ENCODE peak calls at places on chromosomes 3 and 15, in eight cellular contexts. One of them, this sample, is unnamed.

GRCh38 chr3:52121813-52122212 is 32.4 kb downstream of the POC1A start:
- DNase-seq in Peyer's patch: no peak
- DNase-seq in BJ: no peak
- DNase-seq in GM12865: peak; percentile 22
- DNase-seq in transverse colon: no peak
- DNase-seq in cardiac fibroblast: no peak
- DNase-seq in colonic mucosa: no peak
- DNase-seq in fibroblast of mammary gland: no peak
- DNase-seq in this sample: no peak

GRCh38 chr3:68876112-68876713 is 56.1 kb downstream of the TAFA4 start:
- DNase-seq in Peyer's patch: peak; percentile 62
- DNase-seq in cardiac fibroblast: peak; percentile 82
- DNase-seq in transverse colon: no peak
- DNase-seq in BJ: peak; percentile 15
- DNase-seq in fibroblast of mammary gland: peak; percentile 76
- DNase-seq in colonic mucosa: peak; percentile 27
- DNase-seq in GM12865: peak; percentile 74
- DNase-seq in this sample: peak; percentile 61

GRCh38 chr15:86743283-86743903 is 663.7 kb downstream of the AGBL1 start:
- DNase-seq in transverse colon: peak; percentile 64
- DNase-seq in colonic mucosa: peak; percentile 65
- DNase-seq in Peyer's patch: peak; percentile 74
- DNase-seq in GM12865: peak; percentile 42
- DNase-seq in BJ: no peak
- DNase-seq in fibroblast of mammary gland: peak; percentile 0
- DNase-seq in cardiac fibroblast: no peak
- DNase-seq in this sample: no peak

GRCh38 chr3:37074178-37074577 is 80.9 kb downstream of the MLH1 start:
- DNase-seq in BJ: no peak
- DNase-seq in Peyer's patch: no peak
- DNase-seq in fibroblast of mammary gland: peak; percentile 73
- DNase-seq in GM12865: no peak
- DNase-seq in colonic mucosa: no peak
- DNase-seq in cardiac fibroblast: peak; percentile 67
- DNase-seq in transverse colon: no peak
- DNase-seq in this sample: peak; percentile 10

GRCh38 chr3:188553569-188553968 is 399.6 kb downstream of the LPP start:
- DNase-seq in Peyer's patch: no peak
- DNase-seq in colonic mucosa: no peak
- DNase-seq in transverse colon: no peak
- DNase-seq in fibroblast of mammary gland: peak; percentile 45
- DNase-seq in cardiac fibroblast: no peak
- DNase-seq in BJ: no peak
- DNase-seq in GM12865: no peak
- DNase-seq in this sample: no peak

GRCh38 chr3:194259982-194260856 is 90.9 kb downstream of the CPN2 start:
- DNase-seq in GM12865: no peak
- DNase-seq in Peyer's patch: no peak
- DNase-seq in BJ: no peak
- DNase-seq in transverse colon: no peak
- DNase-seq in cardiac fibroblast: peak; percentile 75
- DNase-seq in fibroblast of mammary gland: peak; percentile 90
- DNase-seq in colonic mucosa: peak; percentile 14
- DNase-seq in this sample: no peak

GRCh38 chr3:124986153-124987143 is 51.9 kb upstream of the MUC13 start:
- DNase-seq in Peyer's patch: peak; percentile 73
- DNase-seq in cardiac fibroblast: peak; percentile 70
- DNase-seq in GM12865: no peak
- DNase-seq in colonic mucosa: peak; percentile 70
- DNase-seq in transverse colon: peak; percentile 60
- DNase-seq in fibroblast of mammary gland: peak; percentile 95
- DNase-seq in BJ: peak; percentile 88
- DNase-seq in this sample: peak; percentile 69

GRCh38 chr3:66722675-66723074 is 221.9 kb upstream of the LRIG1 start:
- DNase-seq in fibroblast of mammary gland: peak; percentile 86
- DNase-seq in BJ: peak; percentile 62
- DNase-seq in colonic mucosa: peak; percentile 30
- DNase-seq in Peyer's patch: peak; percentile 60
- DNase-seq in GM12865: no peak
- DNase-seq in cardiac fibroblast: peak; percentile 60
- DNase-seq in transverse colon: peak; percentile 39
- DNase-seq in this sample: peak; percentile 67

GRCh38 chr3:153970047-153970446 is 151.1 kb upstream of the ARHGEF26 start:
- DNase-seq in cardiac fibroblast: no peak
- DNase-seq in GM12865: peak; percentile 59
- DNase-seq in Peyer's patch: no peak
- DNase-seq in fibroblast of mammary gland: peak; percentile 8
- DNase-seq in BJ: no peak
- DNase-seq in transverse colon: no peak
- DNase-seq in colonic mucosa: no peak
- DNase-seq in this sample: no peak

GRCh38 chr15:53434174-53434678 is 325.2 kb downstream of the WDR72 start:
- DNase-seq in fibroblast of mammary gland: no peak
- DNase-seq in transverse colon: no peak
- DNase-seq in colonic mucosa: no peak
- DNase-seq in BJ: no peak
- DNase-seq in Peyer's patch: no peak
- DNase-seq in GM12865: no peak
- DNase-seq in cardiac fibroblast: no peak
- DNase-seq in this sample: no peak

GRCh38 chr3:102225407-102226132 is 209.2 kb upstream of the ZPLD1 start:
- DNase-seq in cardiac fibroblast: peak; percentile 89
- DNase-seq in colonic mucosa: no peak
- DNase-seq in GM12865: peak; percentile 68
- DNase-seq in Peyer's patch: no peak
- DNase-seq in fibroblast of mammary gland: peak; percentile 83
- DNase-seq in BJ: peak; percentile 24
- DNase-seq in transverse colon: no peak
- DNase-seq in this sample: peak; percentile 53

GRCh38 chr3:135887220-135887619 is 78.3 kb upstream of the PPP2R3A start:
- DNase-seq in GM12865: no peak
- DNase-seq in fibroblast of mammary gland: peak; percentile 95
- DNase-seq in colonic mucosa: no peak
- DNase-seq in BJ: no peak
- DNase-seq in cardiac fibroblast: no peak
- DNase-seq in transverse colon: no peak
- DNase-seq in Peyer's patch: no peak
- DNase-seq in this sample: peak; percentile 48

GRCh38 chr3:63450023-63450422 is 171.9 kb downstream of the SYNPR start:
- DNase-seq in fibroblast of mammary gland: peak; percentile 11
- DNase-seq in colonic mucosa: no peak
- DNase-seq in Peyer's patch: peak; percentile 50
- DNase-seq in cardiac fibroblast: no peak
- DNase-seq in BJ: no peak
- DNase-seq in GM12865: no peak
- DNase-seq in transverse colon: no peak
- DNase-seq in this sample: no peak

GRCh38 chr3:165185707-165186327 is 10.4 kb downstream of the SLITRK3 start:
- DNase-seq in fibroblast of mammary gland: peak; percentile 62
- DNase-seq in BJ: no peak
- DNase-seq in colonic mucosa: peak; percentile 72
- DNase-seq in Peyer's patch: peak; percentile 67
- DNase-seq in cardiac fibroblast: peak; percentile 74
- DNase-seq in GM12865: peak; percentile 65
- DNase-seq in transverse colon: peak; percentile 63
- DNase-seq in this sample: peak; percentile 16

GRCh38 chr3:161531930-161532329 is 35.3 kb downstream of the OTOL1 start:
- DNase-seq in Peyer's patch: no peak
- DNase-seq in fibroblast of mammary gland: no peak
- DNase-seq in colonic mucosa: no peak
- DNase-seq in BJ: no peak
- DNase-seq in transverse colon: no peak
- DNase-seq in cardiac fibroblast: no peak
- DNase-seq in GM12865: no peak
- DNase-seq in this sample: no peak

GRCh38 chr3:71690222-71690821 is 34.9 kb downstream of the EIF4E3 start:
- DNase-seq in colonic mucosa: no peak
- DNase-seq in Peyer's patch: no peak
- DNase-seq in cardiac fibroblast: peak; percentile 90
- DNase-seq in transverse colon: no peak
- DNase-seq in GM12865: no peak
- DNase-seq in fibroblast of mammary gland: peak; percentile 90
- DNase-seq in BJ: no peak
- DNase-seq in this sample: no peak

GRCh38 chr3:151918253-151919029 is 45.0 kb downstream of the SUCNR1 start:
- DNase-seq in colonic mucosa: no peak
- DNase-seq in BJ: no peak
- DNase-seq in fibroblast of mammary gland: peak; percentile 73
- DNase-seq in cardiac fibroblast: peak; percentile 86
- DNase-seq in Peyer's patch: no peak
- DNase-seq in transverse colon: no peak
- DNase-seq in GM12865: peak; percentile 56
- DNase-seq in this sample: no peak

GRCh38 chr15:40354408-40355171 is 3.4 kb upstream of the DISP2 start:
- DNase-seq in fibroblast of mammary gland: peak; percentile 36
- DNase-seq in GM12865: no peak
- DNase-seq in BJ: no peak
- DNase-seq in Peyer's patch: no peak
- DNase-seq in colonic mucosa: no peak
- DNase-seq in transverse colon: peak; percentile 11
- DNase-seq in cardiac fibroblast: peak; percentile 85
- DNase-seq in this sample: no peak

GRCh38 chr3:190862209-190863118 is at the start of gene GMNC:
- DNase-seq in colonic mucosa: peak; percentile 82
- DNase-seq in BJ: no peak
- DNase-seq in Peyer's patch: peak; percentile 85
- DNase-seq in GM12865: peak; percentile 45
- DNase-seq in cardiac fibroblast: peak; percentile 61
- DNase-seq in transverse colon: peak; percentile 77
- DNase-seq in fibroblast of mammary gland: peak; percentile 76
- DNase-seq in this sample: peak; percentile 7

GRCh38 chr15:25062551-25063430 is 108.0 kb downstream of the SNRPN start:
- DNase-seq in cardiac fibroblast: no peak
- DNase-seq in Peyer's patch: peak; percentile 31
- DNase-seq in transverse colon: no peak
- DNase-seq in BJ: no peak
- DNase-seq in fibroblast of mammary gland: no peak
- DNase-seq in colonic mucosa: no peak
- DNase-seq in GM12865: no peak
- DNase-seq in this sample: no peak

GRCh38 chr15:51576911-51577500 is 45.6 kb downstream of the DMXL2 start:
- DNase-seq in Peyer's patch: no peak
- DNase-seq in fibroblast of mammary gland: peak; percentile 74
- DNase-seq in GM12865: no peak
- DNase-seq in colonic mucosa: no peak
- DNase-seq in cardiac fibroblast: peak; percentile 89
- DNase-seq in BJ: peak; percentile 28
- DNase-seq in transverse colon: no peak
- DNase-seq in this sample: no peak

GRCh38 chr3:10515884-10516495 is 10.6 kb upstream of the ATP2B2 start:
- DNase-seq in transverse colon: no peak
- DNase-seq in BJ: no peak
- DNase-seq in Peyer's patch: peak; percentile 29
- DNase-seq in colonic mucosa: no peak
- DNase-seq in fibroblast of mammary gland: no peak
- DNase-seq in GM12865: peak; percentile 8
- DNase-seq in cardiac fibroblast: no peak
- DNase-seq in this sample: no peak

GRCh38 chr3:62365311-62366092 is 7.8 kb downstream of the FEZF2 start:
- DNase-seq in GM12865: no peak
- DNase-seq in colonic mucosa: no peak
- DNase-seq in transverse colon: no peak
- DNase-seq in BJ: no peak
- DNase-seq in fibroblast of mammary gland: no peak
- DNase-seq in Peyer's patch: no peak
- DNase-seq in cardiac fibroblast: no peak
- DNase-seq in this sample: no peak

GRCh38 chr3:185552358-185552877 is at the start of gene LIPH:
- DNase-seq in GM12865: peak; percentile 91
- DNase-seq in Peyer's patch: peak; percentile 76
- DNase-seq in BJ: no peak
- DNase-seq in fibroblast of mammary gland: peak; percentile 49
- DNase-seq in transverse colon: peak; percentile 82
- DNase-seq in cardiac fibroblast: peak; percentile 32
- DNase-seq in colonic mucosa: peak; percentile 78
- DNase-seq in this sample: peak; percentile 15

GRCh38 chr3:197749315-197749600 is 425 bp upstream of the FYTTD1 start:
- DNase-seq in cardiac fibroblast: peak; percentile 49
- DNase-seq in BJ: no peak
- DNase-seq in GM12865: peak; percentile 73
- DNase-seq in fibroblast of mammary gland: peak; percentile 68
- DNase-seq in transverse colon: peak; percentile 63
- DNase-seq in Peyer's patch: peak; percentile 82
- DNase-seq in colonic mucosa: peak; percentile 51
- DNase-seq in this sample: no peak
- H3K4me3 ChIP-seq in cardiac fibroblast: peak overlapping the region; percentile 79
- H3K4me3 ChIP-seq in BJ: peak overlapping the region; percentile 85
- H3K4me3 ChIP-seq in GM12865: peak overlapping the region; percentile 89
- H3K4me3 ChIP-seq in fibroblast of mammary gland: peak overlapping the region; percentile 86
- H3K4me3 ChIP-seq in transverse colon: peak overlapping the region; percentile 61
- H3K4me3 ChIP-seq in Peyer's patch: peak overlapping the region; percentile 81
- H3K4me3 ChIP-seq in colonic mucosa: peak overlapping the region; percentile 74
- H3K4me3 ChIP-seq in this sample: peak overlapping the region; percentile 74

GRCh38 chr3:11820540-11821041 is 26.1 kb downstream of the TAMM41 start:
- DNase-seq in cardiac fibroblast: no peak
- DNase-seq in Peyer's patch: no peak
- DNase-seq in colonic mucosa: no peak
- DNase-seq in BJ: no peak
- DNase-seq in GM12865: peak; percentile 48
- DNase-seq in transverse colon: no peak
- DNase-seq in fibroblast of mammary gland: peak; percentile 56
- DNase-seq in this sample: peak; percentile 72
- TF ChIP-seq CTCF in cardiac fibroblast: peak; percentile 16
- TF ChIP-seq CTCF in Peyer's patch: no peak
- TF ChIP-seq CTCF in colonic mucosa: no peak
- TF ChIP-seq CTCF in BJ: peak; percentile 31
- TF ChIP-seq CTCF in GM12865: no peak
- TF ChIP-seq CTCF in transverse colon: no peak
- TF ChIP-seq CTCF in fibroblast of mammary gland: peak; percentile 20
- TF ChIP-seq CTCF in this sample: peak; percentile 27

DNA sequence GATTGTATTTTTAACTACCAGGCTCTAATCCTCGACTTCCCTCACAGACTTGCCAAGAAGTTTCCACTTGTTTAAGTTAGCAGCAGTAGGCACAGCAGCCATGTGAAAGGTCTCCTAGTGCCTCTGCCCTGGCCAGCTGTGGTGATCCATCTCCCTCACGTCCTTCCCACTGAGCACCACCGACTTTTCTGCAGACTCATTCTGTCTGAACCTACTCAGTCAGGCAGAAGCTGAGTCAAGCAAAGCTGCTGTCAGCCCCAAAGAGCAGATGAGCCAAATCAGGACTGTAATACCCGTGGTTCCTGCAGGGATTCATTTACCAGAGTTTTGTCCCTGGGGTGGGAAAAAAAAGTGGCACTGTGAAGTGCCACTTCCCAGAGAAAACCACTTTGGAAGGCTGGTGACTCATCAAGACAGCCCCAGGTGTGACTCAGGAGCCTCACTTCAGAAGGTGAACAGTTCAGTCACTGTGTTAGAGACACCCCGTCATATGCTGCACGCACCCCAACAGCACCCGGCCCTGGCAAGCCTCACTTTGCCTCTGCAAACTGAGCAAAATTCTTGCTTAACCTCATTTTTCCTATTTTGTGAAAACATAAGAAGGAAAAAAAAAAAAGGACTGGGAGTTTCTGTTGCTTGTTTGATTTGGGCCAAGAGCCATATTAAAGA is 76.0 kb downstream of the WWTR1 start:
- DNase-seq in cardiac fibroblast: peak; percentile 77
- DNase-seq in Peyer's patch: peak; percentile 69
- DNase-seq in transverse colon: no peak
- DNase-seq in colonic mucosa: no peak
- DNase-seq in GM12865: peak; percentile 55
- DNase-seq in BJ: peak; percentile 46
- DNase-seq in fibroblast of mammary gland: peak; percentile 95
- DNase-seq in this sample: peak; percentile 62
- H3K4me3 ChIP-seq in cardiac fibroblast: no peak overlapping the region
- H3K4me3 ChIP-seq in Peyer's patch: no peak overlapping the region
- H3K4me3 ChIP-seq in transverse colon: no peak overlapping the region
- H3K4me3 ChIP-seq in colonic mucosa: no peak overlapping the region
- H3K4me3 ChIP-seq in GM12865: no peak overlapping the region
- H3K4me3 ChIP-seq in BJ: no peak overlapping the region
- H3K4me3 ChIP-seq in fibroblast of mammary gland: peak overlapping the region; percentile 23
- H3K4me3 ChIP-seq in this sample: no peak overlapping the region

GRCh38 chr3:4978259-4978965 is 825 bp upstream of the BHLHE40 start:
- DNase-seq in transverse colon: peak; percentile 95
- DNase-seq in cardiac fibroblast: peak; percentile 100
- DNase-seq in fibroblast of mammary gland: peak; percentile 98
- DNase-seq in GM12865: peak; percentile 95
- DNase-seq in Peyer's patch: peak; percentile 96
- DNase-seq in colonic mucosa: peak; percentile 97
- DNase-seq in BJ: peak; percentile 90
- DNase-seq in this sample: peak; percentile 79
- TF ChIP-seq CTCF in transverse colon: no peak
- TF ChIP-seq CTCF in cardiac fibroblast: no peak
- TF ChIP-seq CTCF in fibroblast of mammary gland: no peak
- TF ChIP-seq CTCF in GM12865: no peak
- TF ChIP-seq CTCF in Peyer's patch: no peak
- TF ChIP-seq CTCF in colonic mucosa: no peak
- TF ChIP-seq CTCF in BJ: no peak
- TF ChIP-seq CTCF in this sample: no peak

This sample was measured in HFF-Myc.